ENCODE peak calls at places on chromosome 7, in nine cellular contexts. U, S, M, K, R, D, N, J and X are unnamed samples.

GRCh38 chr7:127332884-127333283 is 59.6 kb downstream of the ZNF800 start:
- DNase-seq in U (no peak), S (no peak), M (no peak), K (no peak), R (no peak), D (no peak), N (no peak), J (no peak), X (no peak)

GRCh38 chr7:126792501-126792900 is 460.2 kb downstream of the GRM8 start:
- DNase-seq in U (no peak), S (no peak), M (no peak), K (no peak), R (no peak), D (no peak), N (no peak), J (no peak), X (no peak)

GRCh38 chr7:98921608-98922372 is 43.5 kb downstream of the TRRAP start:
- DNase-seq in U (no peak), S (no peak), M (no peak), K (no peak), R (no peak), D (no peak), N (no peak), J (no peak), X (no peak)

GRCh38 chr7:67462781-67463191 is 466.2 kb downstream of the TYW1 start:
- DNase-seq in U (peak), S (peak), M (no peak), K (no peak), R (peak), D (no peak), N (no peak), J (peak), X (no peak)

GRCh38 chr7:72925546-72926120 is 738 bp downstream of the POM121 start:
- DNase-seq in U (no peak), S (no peak), M (no peak), K (no peak), R (no peak), D (no peak), N (no peak), J (peak), X (no peak)

GRCh38 chr7:27179503-27180430 is 5.3 kb downstream of the HOXA11 start:
- DNase-seq in U (peak), S (peak), M (peak), K (peak), R (peak), D (no peak), N (peak), J (peak), X (peak)

GRCh38 chr7:128591705-128592104 is 80.4 kb upstream of the GARIN1A start:
- DNase-seq in U (no peak), S (no peak), M (no peak), K (no peak), R (no peak), D (no peak), N (no peak), J (peak), X (no peak)

GRCh38 chr7:116671681-116672595 is at the start of gene MET:
- DNase-seq in U (peak), S (peak), M (peak), K (no peak), R (peak), D (peak), N (peak), J (peak), X (peak)

GRCh38 chr7:47757946-47758371 is 176.0 kb upstream of the TNS3 start:
- DNase-seq in U (peak), S (peak), M (peak), K (no peak), R (no peak), D (peak), N (no peak), J (no peak), X (no peak)

GRCh38 chr7:73329861-73330581 is 2.1 kb downstream of the FKBP6 start:
- DNase-seq in U (no peak), S (no peak), M (no peak), K (no peak), R (no peak), D (no peak), N (no peak), J (peak), X (no peak)

GRCh38 chr7:66183700-66184099 is 21.4 kb upstream of the TPST1 start:
- DNase-seq in U (no peak), S (no peak), M (no peak), K (no peak), R (no peak), D (no peak), N (no peak), J (no peak), X (peak)

GRCh38 chr7:20327047-20327446 is 3.7 kb upstream of the ITGB8 start:
- DNase-seq in U (no peak), S (no peak), M (no peak), K (no peak), R (no peak), D (no peak), N (no peak), J (no peak), X (no peak)

GRCh38 chr7:141609566-141609965 is 58.4 kb downstream of the AGK start:
- DNase-seq in U (no peak), S (no peak), M (no peak), K (no peak), R (no peak), D (no peak), N (no peak), J (no peak), X (no peak)

GRCh38 chr7:151246161-151247015 is 2.1 kb downstream of the SMARCD3 start:
- DNase-seq in U (no peak), S (no peak), M (no peak), K (no peak), R (no peak), D (no peak), N (no peak), J (peak), X (no peak)

DNA sequence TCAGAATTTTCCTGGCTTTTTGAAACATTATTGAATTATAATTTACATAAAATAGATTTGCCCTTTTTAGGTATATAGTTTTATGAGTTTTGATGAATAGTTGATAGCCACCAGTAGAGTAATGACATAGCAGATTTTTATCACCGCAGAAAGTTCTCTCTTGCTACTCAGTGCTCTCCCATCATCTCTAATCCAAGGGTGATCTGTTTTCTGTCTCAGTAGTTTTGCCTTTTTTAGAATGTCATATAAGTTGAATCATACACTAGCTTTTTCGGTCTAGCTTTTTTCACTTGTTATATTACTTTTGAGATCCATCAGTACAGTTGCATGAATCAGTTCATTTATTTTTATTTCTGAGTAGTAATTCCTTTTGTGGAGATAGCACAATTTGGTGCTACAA is 17.9 kb downstream of the RSBN1L start:
- DNase-seq in U (no peak), S (no peak), M (no peak), K (no peak), R (no peak), D (no peak), N (no peak), J (peak), X (no peak)
- TF ChIP-seq CTCF in U (no peak), S (no peak), M (no peak), K (no peak), R (no peak), D (no peak), N (no peak), J (no peak), X (no peak)

DNA sequence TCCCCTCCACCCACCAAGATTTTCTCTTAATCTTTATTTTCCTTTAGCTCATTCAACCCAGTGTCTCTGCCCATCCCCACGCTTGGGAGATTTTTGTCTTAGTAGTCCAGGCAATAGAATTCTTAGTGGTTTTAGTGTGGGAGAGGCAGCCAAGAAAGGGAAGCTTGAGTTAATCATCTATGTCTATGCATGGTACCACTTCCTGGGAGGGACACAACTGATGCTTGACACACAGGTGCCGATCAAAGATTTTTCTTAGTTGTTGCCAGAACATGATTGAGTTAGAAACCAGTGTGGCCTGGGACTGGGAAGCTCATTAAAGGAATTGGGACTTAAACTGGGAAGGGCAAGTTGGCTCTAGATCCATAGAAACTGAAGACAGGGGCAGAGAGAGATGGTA is 3.1 kb downstream of the STRA8 start:
- DNase-seq in U (no peak), S (no peak), M (no peak), K (peak), R (no peak), D (no peak), N (no peak), J (no peak), X (peak)
- H3K4me3 ChIP-seq in U (no peak), S (no peak), M (no peak), K (no peak), R (no peak), D (no peak), N (no peak), J (no peak), X (no peak)

DNA sequence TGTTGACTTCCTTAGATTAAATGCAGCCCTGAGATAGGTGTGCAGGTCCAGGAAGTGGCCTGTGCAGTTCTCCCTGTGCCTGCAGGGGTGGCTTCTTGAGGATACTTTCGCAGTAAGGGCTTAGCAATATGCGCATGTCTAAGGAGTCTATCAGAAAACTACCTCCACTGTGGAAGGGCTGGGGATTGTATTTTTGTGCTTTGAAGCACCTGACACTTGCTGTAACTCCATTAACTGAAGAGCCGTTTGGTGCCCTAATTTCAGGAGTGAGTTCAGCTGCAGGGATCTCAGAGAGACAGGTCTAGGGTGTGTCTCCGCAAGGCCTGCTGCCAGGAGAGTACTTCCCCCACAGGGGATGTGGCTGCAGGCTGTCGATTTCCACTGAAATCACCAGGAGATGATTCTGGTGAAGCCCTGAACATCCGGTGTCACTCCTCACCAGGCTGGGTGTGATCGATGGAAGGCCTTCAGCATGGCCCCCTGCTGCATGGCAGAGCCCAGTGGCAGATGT is 35.5 kb downstream of the IKZF1 start:
- DNase-seq in U (no peak), S (no peak), M (no peak), K (peak), R (no peak), D (no peak), N (no peak), J (no peak), X (no peak)
- TF ChIP-seq CTCF in U (no peak), S (no peak), M (no peak), K (no peak), R (no peak), D (no peak), N (no peak), J (no peak), X (no peak)

GRCh38 chr7:137546671-137547070 is 203.1 kb upstream of the PTN start:
- DNase-seq in U (no peak), S (no peak), M (no peak), K (no peak), R (no peak), D (no peak), N (no peak), J (no peak), X (no peak)
- H3K4me3 ChIP-seq in U (no peak), S (no peak), M (no peak), K (no peak), R (no peak), D (no peak), N (no peak), J (no peak), X (no peak)

GRCh38 chr7:30164567-30164966 is 29.8 kb downstream of the MTURN start:
- DNase-seq in U (no peak), S (no peak), M (no peak), K (no peak), R (no peak), D (no peak), N (peak), J (peak), X (no peak)
- TF ChIP-seq CTCF in U (peak), S (peak), M (peak), K (peak), R (peak), D (peak), N (peak), J (peak), X (peak)